ENCODE peak calls at places on chromosomes 5 and 9, in seven cellular contexts. E, V, N, M, H, I and K are unnamed samples.

GRCh38 chr9:89592201-89592815 is 12.5 kb upstream of the GADD45G start:
- DNase-seq in E (no peak), V (no peak), N (no peak), M (no peak), H (no peak), I (no peak), K (no peak)

GRCh38 chr5:100560860-100561259 is 25.7 kb downstream of the FAM174A start:
- DNase-seq in E (no peak), V (no peak), N (no peak), M (no peak), H (no peak), I (no peak), K (no peak)

GRCh38 chr5:154518438-154518867 is 40.4 kb upstream of the HAND1 start:
- DNase-seq in E (no peak), V (no peak), N (no peak), M (no peak), H (no peak), I (peak; percentile 59), K (no peak)

GRCh38 chr5:160434022-160434531 is 12.4 kb downstream of the PTTG1 start:
- DNase-seq in E (peak; percentile 81), V (peak; percentile 73), N (no peak), M (no peak), H (no peak), I (no peak), K (no peak)

GRCh38 chr5:111680737-111681413 is 76.1 kb downstream of the NREP start:
- DNase-seq in E (no peak), V (no peak), N (peak; percentile 0), M (peak; percentile 86), H (no peak), I (no peak), K (no peak)

GRCh38 chr9:93904649-93905472 is 50.3 kb downstream of the BARX1 start:
- DNase-seq in E (no peak), V (peak; percentile 38), N (no peak), M (no peak), H (no peak), I (no peak), K (peak; percentile 26)

GRCh38 chr5:124888050-124888506 is 141.6 kb upstream of the ZNF608 start:
- DNase-seq in E (no peak), V (no peak), N (no peak), M (no peak), H (peak; percentile 65), I (peak; percentile 0), K (no peak)

GRCh38 chr9:21677834-21678233 is 124.6 kb upstream of the MTAP start:
- DNase-seq in E (no peak), V (no peak), N (no peak), M (peak; percentile 92), H (no peak), I (peak; percentile 14), K (no peak)

GRCh38 chr9:128160603-128160987 is 530 bp downstream of the BBLN start:
- DNase-seq in E (no peak), V (peak; percentile 81), N (no peak), M (no peak), H (peak; percentile 53), I (peak; percentile 38), K (no peak)

GRCh38 chr9:126235844-126236243 is 90.8 kb upstream of the MVB12B start:
- DNase-seq in E (no peak), V (no peak), N (no peak), M (no peak), H (no peak), I (no peak), K (no peak)

GRCh38 chr5:151173711-151174611 is 16.4 kb upstream of the ANXA6 start:
- DNase-seq in E (no peak), V (no peak), N (no peak), M (no peak), H (no peak), I (no peak), K (no peak)

GRCh38 chr5:125112196-125112595 is 365.8 kb upstream of the ZNF608 start:
- DNase-seq in E (no peak), V (no peak), N (no peak), M (no peak), H (no peak), I (no peak), K (no peak)

GRCh38 chr9:79362100-79363081 is 209.4 kb upstream of the TLE4 start:
- DNase-seq in E (no peak), V (no peak), N (peak; percentile 1), M (no peak), H (no peak), I (no peak), K (no peak)

GRCh38 chr9:37523916-37524315 is 38.2 kb downstream of the POLR1E start:
- DNase-seq in E (no peak), V (no peak), N (no peak), M (no peak), H (no peak), I (no peak), K (no peak)